ENCODE peak calls at places on chromosomes 1 and 21, in five cellular contexts. F, Y, D, Q and R are unnamed samples.

GRCh38 chr1:34163792-34164509 is 1.1 kb downstream of the CSMD2 start:
- DNase-seq in F (no peak), Y (no peak), D (no peak), Q (no peak), R (no peak)

GRCh38 chr1:77040817-77041216 is 173.5 kb downstream of the ST6GALNAC5 start:
- DNase-seq in F (no peak), Y (no peak), D (no peak), Q (no peak), R (no peak)

GRCh38 chr1:235018161-235018560 is 110.5 kb downstream of the TOMM20 start:
- DNase-seq in F (peak; percentile 92), Y (no peak), D (peak; percentile 94), Q (no peak), R (no peak)

GRCh38 chr1:44108241-44108640 is 10.4 kb upstream of the KLF17 start:
- DNase-seq in F (peak; percentile 8), Y (no peak), D (no peak), Q (no peak), R (no peak)

GRCh38 chr1:30173560-30173959 is 549.8 kb downstream of the MATN1 start:
- DNase-seq in F (no peak), Y (no peak), D (no peak), Q (no peak), R (no peak)

GRCh38 chr1:10208537-10208936 is 1.8 kb upstream of the KIF1B start:
- DNase-seq in F (no peak), Y (no peak), D (no peak), Q (no peak), R (no peak)

GRCh38 chr1:154912755-154913154 is 23.8 kb downstream of the PMVK start:
- DNase-seq in F (no peak), Y (no peak), D (no peak), Q (no peak), R (no peak)

GRCh38 chr1:16112558-16113555 is 39.4 kb upstream of the FAM131C start:
- DNase-seq in F (no peak), Y (no peak), D (no peak), Q (no peak), R (no peak)

GRCh38 chr21:37787456-37787855 is 128.8 kb downstream of the KCNJ6 start:
- DNase-seq in F (peak; percentile 76), Y (no peak), D (no peak), Q (no peak), R (no peak)

GRCh38 chr21:23977971-23978370 is 1629.3 kb downstream of the MRPL39 start:
- DNase-seq in F (no peak), Y (no peak), D (no peak), Q (no peak), R (no peak)

GRCh38 chr1:235657269-235657668 is 7.7 kb upstream of the GNG4 start:
- DNase-seq in F (no peak), Y (no peak), D (no peak), Q (no peak), R (no peak)

GRCh38 chr1:27821761-27822315 is 8.7 kb upstream of the PPP1R8 start:
- DNase-seq in F (no peak), Y (no peak), D (no peak), Q (no peak), R (no peak)

GRCh38 chr1:206835186-206835585 is 30.2 kb upstream of the IL20 start:
- DNase-seq in F (no peak), Y (no peak), D (no peak), Q (no peak), R (no peak)

GRCh38 chr1:96233422-96233821 is 488.2 kb upstream of the PTBP2 start:
- DNase-seq in F (no peak), Y (no peak), D (no peak), Q (no peak), R (no peak)

GRCh38 chr1:203480525-203481084 is 5.0 kb downstream of the PRELP start:
- DNase-seq in F (peak; percentile 84), Y (peak; percentile 51), D (peak; percentile 74), Q (peak; percentile 39), R (peak; percentile 21)

GRCh38 chr1:235831148-235831547 is 35.6 kb downstream of the LYST start:
- DNase-seq in F (no peak), Y (no peak), D (no peak), Q (no peak), R (no peak)

GRCh38 chr1:17059391-17060128 is 5.7 kb upstream of the SDHB start:
- DNase-seq in F (peak; percentile 26), Y (peak; percentile 40), D (peak; percentile 50), Q (no peak), R (peak; percentile 23)

GRCh38 chr1:244964112-244964971 is 100.0 kb upstream of the HNRNPU start:
- DNase-seq in F (peak; percentile 68), Y (no peak), D (no peak), Q (no peak), R (no peak)

GRCh38 chr1:170168263-170168662 is 22.5 kb downstream of the NTMT2 start:
- DNase-seq in F (peak; percentile 7), Y (no peak), D (no peak), Q (no peak), R (no peak)

GRCh38 chr1:119079881-119080280 is 60.6 kb downstream of the WARS2 start:
- DNase-seq in F (no peak), Y (no peak), D (no peak), Q (no peak), R (no peak)

GRCh38 chr1:112251766-112252506 is 144.1 kb upstream of the CTTNBP2NL start:
- DNase-seq in F (no peak), Y (no peak), D (no peak), Q (no peak), R (no peak)

GRCh38 chr21:42362198-42362597 is 4.1 kb downstream of the TFF1 start:
- DNase-seq in F (no peak), Y (no peak), D (no peak), Q (no peak), R (no peak)

GRCh38 chr21:35578831-35579470 is 481.4 kb downstream of the SETD4 start:
- DNase-seq in F (no peak), Y (no peak), D (no peak), Q (no peak), R (no peak)

GRCh38 chr1:116671835-116672234 is 4.3 kb upstream of the IGSF3 start:
- DNase-seq in F (no peak), Y (no peak), D (no peak), Q (no peak), R (no peak)

GRCh38 chr1:41390171-41390570 is 28.9 kb downstream of the FOXO6 start:
- DNase-seq in F (no peak), Y (no peak), D (no peak), Q (no peak), R (no peak)

GRCh38 chr1:38919075-38919474 is 22.6 kb downstream of the RHBDL2 start:
- DNase-seq in F (no peak), Y (no peak), D (no peak), Q (no peak), R (no peak)

GRCh38 chr1:246978785-246979184 is 29.1 kb downstream of the ZNF695 start:
- DNase-seq in F (no peak), Y (no peak), D (no peak), Q (no peak), R (no peak)
- H3K9me3 ChIP-seq in F (peaks cover 32% of the 10 kb centered on the region), Y (peaks cover 5% of the 10 kb centered on the region), D (peaks cover 25% of the 10 kb centered on the region), Q (peaks cover 14% of the 10 kb centered on the region), R (no peaks in the 10 kb centered on the region)

DNA sequence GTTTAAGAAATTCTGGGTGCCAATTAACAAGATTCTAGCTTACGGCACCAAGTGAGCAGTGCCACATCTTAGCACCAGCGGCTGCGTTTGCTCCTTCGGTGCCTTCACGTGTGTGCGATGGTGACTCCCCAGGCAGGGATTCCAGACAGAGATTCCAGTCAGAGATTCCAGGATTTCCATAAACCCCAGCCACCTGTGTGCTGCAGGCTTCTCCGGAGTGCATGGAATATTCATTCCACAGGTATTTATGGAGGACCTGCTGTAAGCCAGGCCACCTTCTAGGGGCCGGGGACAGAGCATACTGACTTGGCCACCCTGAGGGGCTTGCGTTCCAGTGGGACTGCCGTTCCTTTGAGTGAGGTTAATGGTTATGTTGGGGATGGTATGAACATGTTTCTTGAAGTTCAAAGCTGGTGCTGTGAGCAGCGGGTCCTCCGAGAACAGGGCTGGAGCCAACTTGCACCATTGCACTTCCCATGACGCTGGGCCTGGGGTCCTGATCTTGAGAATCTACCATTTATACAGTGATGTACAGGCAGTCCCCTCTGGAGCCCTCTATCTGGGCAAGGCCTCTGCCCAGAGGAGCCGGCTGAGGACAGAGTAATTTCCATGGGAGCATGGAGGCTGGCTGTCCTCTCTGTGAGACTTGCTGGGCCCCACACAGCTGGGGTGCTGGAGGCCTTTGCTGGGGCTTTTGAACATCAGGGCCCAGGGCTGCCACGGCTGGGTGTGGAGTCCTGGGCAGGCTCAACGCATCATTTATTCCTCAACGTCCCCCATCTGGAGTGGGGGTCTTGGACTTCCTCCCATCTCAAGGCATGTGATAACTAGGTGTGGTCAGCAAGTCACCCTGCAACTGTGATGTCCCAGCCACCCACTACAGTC is 58.8 kb upstream of the AJAP1 start:
- DNase-seq in F (no peak), Y (no peak), D (no peak), Q (no peak), R (no peak)
- H3K9me3 ChIP-seq in F (peaks cover 83% of the 10 kb centered on the region), Y (no peaks in the 10 kb centered on the region), D (no peaks in the 10 kb centered on the region), Q (no peaks in the 10 kb centered on the region), R (no peaks in the 10 kb centered on the region)

GRCh38 chr1:227661495-227661894 is 73.6 kb downstream of the JMJD4 start:
- DNase-seq in F (no peak), Y (no peak), D (no peak), Q (no peak), R (no peak)

GRCh38 chr1:227666286-227666685 is 68.8 kb downstream of the JMJD4 start:
- DNase-seq in F (no peak), Y (no peak), D (no peak), Q (no peak), R (no peak)

DNA sequence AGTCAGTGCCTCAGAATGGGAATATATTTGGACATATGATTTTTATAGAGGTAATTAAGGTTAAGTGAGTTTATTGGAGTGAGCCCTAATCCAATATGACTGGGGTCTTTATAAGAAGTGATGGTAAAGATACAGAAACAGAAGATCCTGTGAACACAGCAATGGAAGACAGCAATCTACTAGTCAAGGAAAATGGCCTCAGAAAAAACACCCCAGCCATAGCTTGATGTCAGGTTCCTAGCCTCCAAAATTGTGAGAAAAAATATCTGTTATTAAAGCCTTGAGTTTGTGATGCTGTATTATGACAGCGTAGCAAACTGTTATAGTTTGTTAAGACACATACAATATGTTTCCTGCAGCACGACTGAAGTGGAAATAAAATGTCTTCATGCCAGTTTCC is 72.2 kb downstream of the JMJD4 start:
- DNase-seq in F (no peak), Y (no peak), D (no peak), Q (no peak), R (no peak)
- H3K9me3 ChIP-seq in F (peaks cover 41% of the 10 kb centered on the region), Y (peaks cover 59% of the 10 kb centered on the region), D (peaks cover 78% of the 10 kb centered on the region), Q (peaks cover 66% of the 10 kb centered on the region), R (peaks cover 34% of the 10 kb centered on the region)

GRCh38 chr1:147924813-147925212 is 3.4 kb upstream of the GPR89B start:
- DNase-seq in F (no peak), Y (no peak), D (no peak), Q (no peak), R (no peak)
- H3K9me3 ChIP-seq in F (no peaks in the 10 kb centered on the region), Y (no peaks in the 10 kb centered on the region), D (no peaks in the 10 kb centered on the region), Q (no peaks in the 10 kb centered on the region), R (no peaks in the 10 kb centered on the region)

GRCh38 chr1:53165408-53165961 is 23.0 kb upstream of the SLC1A7 start:
- DNase-seq in F (no peak), Y (no peak), D (no peak), Q (no peak), R (no peak)
- H3K9me3 ChIP-seq in F (no peaks in the 10 kb centered on the region), Y (no peaks in the 10 kb centered on the region), D (no peaks in the 10 kb centered on the region), Q (no peaks in the 10 kb centered on the region), R (no peaks in the 10 kb centered on the region)